ENCODE peak calls at places on chromosomes 7 and 10, in ten cellular contexts. L is upper lobe of right lung, O is stomach, C is mesenchymal stem cell, S is A673, J is GM23248, R is PC-3, F is ovary, T is GM12878, Z is right cardiac atrium. E is an unnamed sample. For H3K4me1, the result is how much of the 10 kb centered on the place peaks cover.

GRCh38 chr7:92092210-92092609 is 42.1 kb downstream of the CYP51A1 start:
- DNase-seq in L (no peak), O (no peak), C (no peak), S (no peak), J (peak), R (no peak), F (no peak), T (no peak), Z (no peak), E (no peak)

GRCh38 chr10:89738551-89739209 is 37.3 kb downstream of the KIF20B start:
- DNase-seq in L (no peak), O (no peak), C (no peak), S (no peak), J (no peak), R (no peak), F (no peak), T (peak), Z (no peak), E (no peak)

GRCh38 chr7:132783824-132784223 is 207.6 kb upstream of the PLXNA4 start:
- DNase-seq in L (no peak), O (no peak), C (peak), S (peak), J (peak), R (peak), F (no peak), T (no peak), Z (no peak), E (no peak)

GRCh38 chr10:654647-654996 is 34.8 kb downstream of the DIP2C start:
- DNase-seq in L (no peak), O (no peak), C (no peak), S (no peak), J (no peak), R (no peak), F (no peak), T (no peak), Z (no peak), E (no peak)

GRCh38 chr7:79376297-79377025 is 77.0 kb downstream of the MAGI2 start:
- DNase-seq in L (no peak), O (no peak), C (peak), S (no peak), J (no peak), R (no peak), F (no peak), T (no peak), Z (no peak), E (no peak)

GRCh38 chr7:152600266-152600665 is 75.7 kb downstream of the XRCC2 start:
- DNase-seq in L (no peak), O (no peak), C (no peak), S (no peak), J (no peak), R (no peak), F (no peak), T (no peak), Z (no peak), E (no peak)

GRCh38 chr10:70584941-70585544 is 17.5 kb downstream of the PRF1 start:
- DNase-seq in L (peak), O (no peak), C (no peak), S (peak), J (no peak), R (no peak), F (peak), T (no peak), Z (no peak), E (no peak)

GRCh38 chr10:133299224-133299623 is 9.4 kb downstream of the TUBGCP2 start:
- DNase-seq in L (no peak), O (no peak), C (no peak), S (no peak), J (no peak), R (no peak), F (no peak), T (no peak), Z (no peak), E (no peak)

GRCh38 chr10:132322621-132323048 is 9.4 kb upstream of the LRRC27 start:
- DNase-seq in L (no peak), O (no peak), C (peak), S (peak), J (peak), R (no peak), F (no peak), T (no peak), Z (no peak), E (no peak)

GRCh38 chr7:140726304-140726703 is 29.8 kb downstream of the NDUFB2 start:
- DNase-seq in L (no peak), O (no peak), C (peak), S (peak), J (peak), R (peak), F (no peak), T (no peak), Z (no peak), E (no peak)

GRCh38 chr7:24905996-24906770 is 73.8 kb downstream of the OSBPL3 start:
- DNase-seq in L (no peak), O (no peak), C (no peak), S (no peak), J (peak), R (peak), F (no peak), T (no peak), Z (no peak), E (no peak)

DNA sequence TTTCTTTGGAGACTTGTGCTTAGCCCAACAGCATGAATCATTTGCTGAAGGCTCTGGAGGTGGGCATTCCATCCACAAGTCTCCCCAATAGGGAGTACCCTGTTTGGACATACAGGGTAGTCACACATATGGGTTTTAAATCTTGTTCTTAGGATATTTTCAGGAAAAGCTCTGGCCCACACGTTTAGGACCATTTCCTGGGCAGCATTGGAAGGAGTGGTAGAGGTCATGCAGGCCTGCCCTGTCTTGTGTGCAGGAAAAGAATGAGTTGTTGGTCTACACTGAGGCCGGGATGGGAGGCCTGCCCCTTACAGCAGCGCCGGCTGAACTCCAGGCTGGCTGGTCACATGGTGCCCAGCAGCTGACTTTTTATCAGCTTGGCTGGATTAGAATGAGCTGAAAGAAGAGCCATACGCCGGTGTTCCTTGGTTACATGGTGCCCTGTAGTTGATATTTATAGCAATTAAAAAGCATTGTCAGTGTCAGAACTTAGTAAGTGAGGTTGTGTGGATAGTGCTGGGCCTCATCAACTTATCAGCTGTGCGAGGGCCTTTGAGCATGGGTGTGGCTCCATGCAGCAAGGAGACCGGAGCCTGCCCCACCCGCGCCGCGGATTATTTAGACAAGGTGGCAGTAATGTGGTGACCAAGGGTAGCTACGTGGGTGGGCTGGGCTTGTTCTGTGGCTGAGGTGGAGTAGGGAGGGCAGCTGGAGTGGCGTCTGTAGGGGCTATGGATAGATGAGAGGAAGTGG is 28.6 kb downstream of the OGDH start:
- DNase-seq in L (peak), O (peak), C (no peak), S (no peak), J (peak), R (no peak), F (no peak), T (no peak), Z (peak), E (no peak)
- H3K4me1 ChIP-seq in L (half or more), O (half or more), C (under half), S (under half), J (half or more), R (half or more), F (under half), T (half or more), Z (under half), E (under half)

DNA sequence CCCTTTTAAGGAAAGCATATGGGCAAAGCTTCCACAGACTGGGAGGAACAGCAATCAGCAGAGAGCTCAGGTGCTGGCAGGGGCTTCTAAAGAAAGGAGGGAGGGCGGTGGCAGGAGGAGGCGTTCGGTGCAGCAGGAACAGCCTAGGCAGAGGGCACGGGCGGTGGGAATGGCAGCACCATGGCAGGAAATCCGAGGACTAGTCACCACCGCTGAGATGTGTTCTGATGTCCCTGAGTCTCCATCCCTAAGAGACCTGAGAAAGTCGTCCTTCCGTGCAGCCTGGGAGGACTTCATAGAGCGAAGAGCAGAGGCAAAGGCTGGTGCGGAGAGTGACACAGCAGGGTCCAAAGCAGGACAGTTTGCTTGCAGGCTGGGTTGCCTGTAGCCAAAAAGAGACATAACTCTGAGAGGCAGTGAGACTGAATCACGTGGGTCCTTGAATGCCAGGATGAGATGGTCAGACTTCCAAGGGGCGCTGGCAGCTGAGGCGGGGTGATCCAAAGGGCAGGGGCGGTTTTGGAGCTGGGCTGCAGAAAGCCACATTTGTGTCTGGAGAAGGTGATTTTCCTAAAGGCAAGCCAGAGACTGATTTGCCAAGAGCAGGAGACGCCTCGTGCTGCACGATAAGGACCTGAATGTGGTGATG is 35.8 kb upstream of the GRID1 start:
- DNase-seq in L (no peak), O (no peak), C (peak), S (no peak), J (peak), R (no peak), F (no peak), T (no peak), Z (no peak), E (peak)
- H3K4me3 ChIP-seq in L (no peak), O (no peak), C (peak), S (no peak), J (peak), R (no peak), F (no peak), T (peak), Z (no peak), E (no peak)

DNA sequence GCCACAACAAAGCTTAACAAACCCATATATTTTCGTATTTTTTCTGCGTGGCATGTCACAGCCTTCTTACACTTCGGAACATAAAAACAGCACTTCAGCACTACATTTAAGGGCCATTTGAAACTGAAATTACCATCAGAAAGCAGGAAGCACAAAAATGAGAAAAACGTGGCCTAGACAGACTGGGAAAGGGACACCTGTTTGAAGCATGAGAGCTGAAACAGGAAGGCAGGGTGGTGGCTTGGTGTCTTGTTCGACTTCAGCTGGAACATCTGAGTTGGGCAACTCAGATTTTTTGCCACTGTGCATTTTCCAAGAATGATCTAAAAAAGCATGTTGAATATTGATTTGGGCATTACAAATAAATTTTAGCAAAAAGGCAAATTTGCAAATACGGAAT is 243.2 kb downstream of the ELMO1 start:
- DNase-seq in L (no peak), O (no peak), C (no peak), S (no peak), J (no peak), R (no peak), F (no peak), T (no peak), Z (no peak), E (no peak)
- H3K4me1 ChIP-seq in L (under half), O (under half), C (under half), S (under half), J (under half), R (under half), F (under half), T (under half), Z (under half), E (under half)

DNA sequence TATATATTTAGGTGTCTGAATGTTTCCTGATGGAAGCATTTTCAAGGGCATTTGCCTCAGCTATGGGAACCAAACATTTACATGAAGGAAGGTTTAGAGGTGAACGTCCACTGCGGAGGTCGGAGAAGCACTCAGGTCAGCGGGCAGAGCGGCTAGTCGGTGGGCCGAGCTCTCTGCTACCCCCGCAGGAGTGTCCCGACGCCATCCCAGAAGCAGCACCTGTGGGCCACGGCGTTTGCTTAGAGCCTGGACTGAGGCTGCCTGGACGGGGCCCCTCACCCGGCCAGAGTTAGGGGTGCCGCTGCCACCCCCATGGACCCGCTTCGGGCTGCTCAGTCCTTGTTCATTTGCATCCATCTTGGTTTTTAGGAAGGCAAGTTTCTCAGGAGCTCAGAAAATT is 30.6 kb upstream of the FAM20C start:
- DNase-seq in L (peak), O (no peak), C (no peak), S (no peak), J (no peak), R (no peak), F (peak), T (no peak), Z (peak), E (no peak)
- H3K4me3 ChIP-seq in L (no peak), O (no peak), C (no peak), S (no peak), J (no peak), R (no peak), F (no peak), T (no peak), Z (no peak), E (no peak)

GRCh38 chr10:126063353-126063791 is 167.0 kb downstream of the FANK1 start:
- DNase-seq in L (no peak), O (no peak), C (peak), S (no peak), J (peak), R (peak), F (no peak), T (no peak), Z (no peak), E (no peak)

GRCh38 chr10:126059101-126059826 is 162.9 kb downstream of the FANK1 start:
- DNase-seq in L (no peak), O (no peak), C (peak), S (no peak), J (peak), R (peak), F (no peak), T (no peak), Z (no peak), E (no peak)

GRCh38 chr10:126060232-126060935 is 164.0 kb downstream of the FANK1 start:
- DNase-seq in L (no peak), O (no peak), C (peak), S (peak), J (peak), R (peak), F (peak), T (no peak), Z (no peak), E (no peak)

GRCh38 chr10:126062132-126063032 is 166.0 kb downstream of the FANK1 start:
- DNase-seq in L (peak), O (peak), C (peak), S (peak), J (peak), R (peak), F (peak), T (no peak), Z (peak), E (peak)

GRCh38 chr10:126061526-126061925 is 165.2 kb downstream of the FANK1 start:
- DNase-seq in L (no peak), O (no peak), C (no peak), S (no peak), J (no peak), R (no peak), F (no peak), T (no peak), Z (no peak), E (no peak)
- H3K4me1 ChIP-seq in L (under half), O (under half), C (under half), S (under half), J (half or more), R (half or more), F (under half), T (under half), Z (under half), E (under half)

DNA sequence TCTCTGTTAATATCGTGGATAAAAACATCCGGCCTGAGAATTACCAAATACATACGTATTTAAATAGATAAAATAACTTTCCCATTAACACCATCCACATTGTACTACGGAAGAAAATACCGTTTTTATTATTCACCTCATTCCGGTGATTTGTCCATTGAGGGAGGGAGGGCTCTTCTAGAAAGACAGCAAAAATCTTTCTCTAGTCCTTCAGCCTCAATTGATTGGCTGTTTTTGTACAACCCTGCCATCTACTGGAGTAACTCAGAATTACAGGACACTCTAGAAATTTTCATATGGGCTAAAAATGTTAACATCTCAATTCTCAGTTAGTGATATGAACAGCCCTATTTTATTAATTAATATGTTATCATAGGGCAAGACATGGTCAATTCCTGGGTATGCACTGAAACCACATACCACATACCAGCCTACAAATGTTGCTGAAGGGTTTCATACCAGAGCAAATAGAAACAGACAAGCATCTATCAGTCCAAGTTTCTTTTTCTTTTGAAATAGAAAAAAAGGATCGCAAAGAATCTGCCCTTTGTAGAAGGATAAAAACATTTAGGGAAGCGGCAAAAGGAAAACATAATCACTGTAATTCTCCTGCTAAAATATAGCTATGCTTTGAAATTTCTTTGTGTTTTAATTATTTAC is 55.8 kb upstream of the CDCA7L start:
- DNase-seq in L (no peak), O (no peak), C (peak), S (peak), J (peak), R (peak), F (no peak), T (peak), Z (no peak), E (no peak)
- H3K4me3 ChIP-seq in L (no peak), O (no peak), C (no peak), S (no peak), J (peak), R (peak), F (no peak), T (no peak), Z (no peak), E (no peak)

GRCh38 chr7:127390186-127390816 is 2.2 kb downstream of the ZNF800 start:
- DNase-seq in L (no peak), O (no peak), C (no peak), S (no peak), J (no peak), R (no peak), F (no peak), T (no peak), Z (no peak), E (no peak)
- H3K4me1 ChIP-seq in L (under half), O (under half), C (under half), S (under half), J (under half), R (under half), F (under half), T (under half), Z (under half), E (under half)